ENCODE peak calls at places on chromosomes 6 and 20, in seven cellular contexts. J is tibial nerve, O is IMR-90, S is upper lobe of left lung, I is ovary, X is prostate gland, B is suprapubic skin. N is an unnamed sample.

GRCh38 chr6:139776051-139776450 is 401.6 kb upstream of the CITED2 start:
- DNase-seq in J (no peak), O (no peak), S (no peak), I (no peak), X (no peak), B (no peak), N (no peak)

GRCh38 chr20:34986311-34987287 is 30.9 kb downstream of the MYH7B start:
- DNase-seq in J (no peak), O (no peak), S (no peak), I (no peak), X (no peak), B (no peak), N (no peak)

GRCh38 chr20:35467339-35468224 is 12.2 kb downstream of the CEP250 start:
- DNase-seq in J (no peak), O (peak), S (no peak), I (peak), X (no peak), B (no peak), N (no peak)

GRCh38 chr6:3299221-3299620 is 40.5 kb downstream of the PSMG4 start:
- DNase-seq in J (no peak), O (no peak), S (no peak), I (no peak), X (no peak), B (peak), N (no peak)

GRCh38 chr6:79782775-79783174 is 151.6 kb downstream of the SH3BGRL2 start:
- DNase-seq in J (no peak), O (no peak), S (no peak), I (no peak), X (no peak), B (no peak), N (no peak)

GRCh38 chr20:20277772-20278382 is 90.0 kb upstream of the INSM1 start:
- DNase-seq in J (no peak), O (no peak), S (no peak), I (no peak), X (no peak), B (no peak), N (no peak)

GRCh38 chr6:170271771-170272314 is 19.0 kb downstream of the DLL1 start:
- DNase-seq in J (no peak), O (no peak), S (peak), I (no peak), X (no peak), B (no peak), N (peak)

GRCh38 chr6:141848029-141848890 is 284.5 kb upstream of the GJE1 start:
- DNase-seq in J (no peak), O (peak), S (no peak), I (no peak), X (no peak), B (no peak), N (no peak)

GRCh38 chr6:37052027-37052628 is 46.7 kb downstream of the FGD2 start:
- DNase-seq in J (no peak), O (no peak), S (no peak), I (no peak), X (no peak), B (no peak), N (no peak)

GRCh38 chr6:16162003-16162402 is 33.1 kb downstream of the MYLIP start:
- DNase-seq in J (no peak), O (no peak), S (no peak), I (no peak), X (no peak), B (no peak), N (no peak)

GRCh38 chr20:32960849-32961731 is 43.1 kb downstream of the SUN5 start:
- DNase-seq in J (no peak), O (no peak), S (peak), I (no peak), X (no peak), B (no peak), N (peak)

GRCh38 chr6:147126618-147127022 is 77.6 kb upstream of the STXBP5 start:
- DNase-seq in J (no peak), O (no peak), S (no peak), I (no peak), X (no peak), B (no peak), N (no peak)

GRCh38 chr6:88616380-88616779 is 347.0 kb downstream of the RNGTT start:
- DNase-seq in J (no peak), O (no peak), S (no peak), I (no peak), X (no peak), B (no peak), N (no peak)

GRCh38 chr6:37893262-37893661 is 73.7 kb downstream of the ZFAND3 start:
- DNase-seq in J (no peak), O (no peak), S (no peak), I (no peak), X (no peak), B (no peak), N (no peak)

GRCh38 chr6:111417946-111418345 is 65.1 kb downstream of the REV3L start:
- DNase-seq in J (no peak), O (peak), S (no peak), I (no peak), X (no peak), B (no peak), N (no peak)

GRCh38 chr6:35300848-35301247 is 3.2 kb downstream of the DEF6 start:
- DNase-seq in J (no peak), O (no peak), S (no peak), I (no peak), X (no peak), B (no peak), N (no peak)

GRCh38 chr6:35304299-35304698 is 6.7 kb downstream of the DEF6 start:
- DNase-seq in J (no peak), O (no peak), S (no peak), I (no peak), X (no peak), B (no peak), N (peak)

GRCh38 chr6:35299674-35300073 is 2.1 kb downstream of the DEF6 start:
- DNase-seq in J (no peak), O (no peak), S (no peak), I (no peak), X (no peak), B (no peak), N (no peak)

GRCh38 chr6:35305117-35305516 is 7.5 kb downstream of the DEF6 start:
- DNase-seq in J (no peak), O (no peak), S (no peak), I (no peak), X (no peak), B (no peak), N (no peak)

GRCh38 chr6:35302604-35303218 is 5.1 kb downstream of the DEF6 start:
- DNase-seq in J (no peak), O (peak), S (no peak), I (no peak), X (no peak), B (no peak), N (peak)
- H3K4me3 ChIP-seq in J (no peak), O (no peak), S (peak), I (no peak), X (no peak), B (peak), N (peak)

GRCh38 chr20:38833857-38834164 is 28.3 kb downstream of the PPP1R16B start:
- DNase-seq in J (no peak), O (no peak), S (no peak), I (no peak), X (no peak), B (no peak), N (peak)
- TF ChIP-seq POLR2A in J (no peak), O (no peak), S (no peak), I (no peak), X (no peak), B (no peak), N (no peak)

DNA sequence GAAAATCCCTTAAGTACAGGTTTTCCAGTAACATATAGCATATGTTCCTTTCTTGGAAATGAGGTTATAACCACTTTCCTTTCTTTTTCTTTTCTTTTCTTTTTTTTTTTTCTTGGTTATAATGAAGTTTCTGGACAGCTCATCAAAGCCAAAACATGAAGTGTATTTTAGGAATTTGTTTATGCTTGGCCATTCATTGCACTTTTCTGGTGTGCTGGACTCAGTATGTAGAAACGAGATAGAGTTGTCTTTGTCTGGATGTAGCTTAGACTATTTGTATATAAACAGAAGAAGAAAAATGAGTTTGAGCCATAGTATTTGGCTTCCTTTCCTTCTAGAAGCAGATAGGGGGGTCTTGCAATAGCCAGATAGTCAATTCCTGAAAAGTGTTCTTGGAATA is 119.6 kb downstream of the SASH1 start:
- DNase-seq in J (no peak), O (peak), S (no peak), I (no peak), X (no peak), B (no peak), N (no peak)
- H3K27ac ChIP-seq in J (peak), O (peak), S (peak), I (no peak), X (no peak), B (no peak), N (no peak)

GRCh38 chr20:46551508-46552280 is 1.2 kb upstream of the OCSTAMP start:
- DNase-seq in J (no peak), O (no peak), S (no peak), I (no peak), X (no peak), B (no peak), N (no peak)

GRCh38 chr20:46552460-46553420 is 2.3 kb upstream of the OCSTAMP start:
- DNase-seq in J (no peak), O (no peak), S (no peak), I (no peak), X (no peak), B (no peak), N (peak)

GRCh38 chr20:46557231-46557956 is 6.9 kb upstream of the OCSTAMP start:
- DNase-seq in J (no peak), O (peak), S (no peak), I (no peak), X (peak), B (no peak), N (no peak)

GRCh38 chr20:46555370-46555956 is 5.0 kb upstream of the OCSTAMP start:
- DNase-seq in J (no peak), O (no peak), S (no peak), I (no peak), X (no peak), B (no peak), N (no peak)

GRCh38 chr20:46554850-46555249 is 4.4 kb upstream of the OCSTAMP start:
- DNase-seq in J (no peak), O (no peak), S (no peak), I (no peak), X (no peak), B (no peak), N (no peak)
- H3K4me3 ChIP-seq in J (no peak), O (no peak), S (no peak), I (no peak), X (no peak), B (no peak), N (no peak)

GRCh38 chr20:63848003-63848911 is 13.0 kb upstream of the ABHD16B start:
- DNase-seq in J (no peak), O (no peak), S (peak), I (peak), X (no peak), B (no peak), N (no peak)

GRCh38 chr20:63847374-63848002 is 13.8 kb upstream of the ABHD16B start:
- DNase-seq in J (no peak), O (no peak), S (peak), I (peak), X (no peak), B (no peak), N (no peak)

GRCh38 chr20:63854766-63855362 is 6.4 kb upstream of the ABHD16B start:
- DNase-seq in J (no peak), O (no peak), S (peak), I (peak), X (no peak), B (no peak), N (no peak)

GRCh38 chr20:63854069-63854765 is 7.1 kb upstream of the ABHD16B start:
- DNase-seq in J (no peak), O (no peak), S (peak), I (peak), X (no peak), B (no peak), N (peak)

GRCh38 chr20:63850689-63851547 is 10.4 kb upstream of the ABHD16B start:
- DNase-seq in J (no peak), O (no peak), S (peak), I (no peak), X (no peak), B (no peak), N (no peak)
- TF ChIP-seq POLR2A in J (no peak), O (no peak), S (no peak), I (no peak), X (no peak), B (no peak), N (no peak)

GRCh38 chr6:25709761-25710160 is 44.8 kb upstream of the SLC17A4 start:
- DNase-seq in J (no peak), O (no peak), S (no peak), I (no peak), X (no peak), B (no peak), N (no peak)
- H3K27ac ChIP-seq in J (no peak), O (no peak), S (no peak), I (no peak), X (no peak), B (no peak), N (no peak)

GRCh38 chr20:51446656-51447055 is 95.9 kb downstream of the NFATC2 start:
- DNase-seq in J (no peak), O (peak), S (no peak), I (no peak), X (no peak), B (no peak), N (no peak)
- H3K4me3 ChIP-seq in J (no peak), O (no peak), S (no peak), I (no peak), X (no peak), B (no peak), N (no peak)

DNA sequence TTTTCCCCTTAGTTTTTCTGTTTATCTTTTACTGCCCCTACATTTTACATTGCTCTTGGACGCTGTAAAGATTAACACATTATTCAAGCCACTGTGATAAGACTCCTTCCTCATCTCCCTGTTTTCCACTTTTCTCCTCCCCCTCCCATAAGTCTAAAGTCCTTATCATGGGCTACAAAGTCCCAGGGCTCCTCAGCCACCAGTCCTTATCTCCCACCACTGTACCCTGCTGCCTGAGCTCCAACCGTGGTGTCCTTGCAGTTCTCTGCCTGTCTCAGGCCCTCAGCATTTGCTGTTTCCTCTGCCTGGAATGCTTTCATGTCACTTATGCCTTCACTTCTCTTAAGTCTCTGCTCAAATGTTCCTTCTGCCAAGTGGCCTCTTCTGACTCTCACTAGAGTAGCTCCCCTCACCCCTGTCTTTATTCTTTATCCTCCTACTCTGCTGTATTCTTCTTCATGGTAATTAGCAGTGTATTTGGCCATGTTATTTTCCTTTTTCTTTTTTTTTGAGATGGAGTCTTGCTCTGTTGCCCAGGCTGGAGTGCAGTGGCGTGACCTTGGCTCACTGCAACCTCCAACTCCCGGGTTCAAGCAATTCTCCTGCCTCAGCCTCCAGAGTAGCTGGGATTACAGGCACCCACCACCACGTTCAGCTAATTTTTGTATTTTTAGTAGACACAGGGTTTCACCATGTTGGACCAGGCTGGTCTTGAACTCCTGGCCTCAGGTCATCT is 10.8 kb upstream of the LATS1 start:
- DNase-seq in J (no peak), O (no peak), S (no peak), I (no peak), X (no peak), B (no peak), N (no peak)
- TF ChIP-seq POLR2A in J (no peak), O (no peak), S (no peak), I (no peak), X (no peak), B (no peak), N (no peak)

GRCh38 chr20:10719740-10720380 is 46.1 kb upstream of the JAG1 start:
- DNase-seq in J (no peak), O (no peak), S (no peak), I (no peak), X (no peak), B (no peak), N (no peak)
- H3K27ac ChIP-seq in J (no peak), O (no peak), S (no peak), I (no peak), X (no peak), B (no peak), N (no peak)

DNA sequence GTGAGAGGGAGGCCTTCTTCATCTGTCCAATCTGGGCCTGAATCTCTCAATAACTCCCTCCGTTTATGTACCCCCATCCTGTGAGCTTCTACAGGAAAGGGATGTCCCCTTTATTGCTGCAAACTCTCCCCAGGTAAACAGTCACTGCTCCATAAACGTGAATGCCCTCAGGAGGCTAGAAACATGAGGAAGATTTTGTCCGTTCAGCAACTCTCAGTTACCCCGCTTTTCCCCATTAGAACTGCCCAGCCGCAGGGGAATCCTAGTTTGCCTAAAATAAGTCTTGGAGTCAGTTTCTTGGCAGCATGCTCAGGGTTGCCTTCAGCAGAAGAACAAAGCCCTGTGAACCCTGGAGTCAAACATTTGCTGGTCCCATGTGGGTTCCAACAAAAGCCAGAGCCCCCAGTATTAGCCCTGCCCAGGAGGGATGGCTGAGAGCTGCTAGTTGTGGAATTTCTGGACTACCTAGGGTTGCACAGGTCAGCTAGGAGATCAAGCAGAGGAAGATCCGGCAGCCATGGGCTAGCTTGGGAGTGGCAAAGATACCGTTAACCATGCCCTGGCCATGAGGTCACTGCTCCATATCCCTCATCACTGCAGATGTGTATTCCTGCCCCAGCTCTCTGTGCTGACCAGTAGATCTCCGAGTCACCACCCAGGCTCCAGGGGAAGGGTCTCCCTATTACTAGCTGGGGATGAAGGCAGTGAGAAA is 640 bp downstream of the LRRN4 start:
- DNase-seq in J (no peak), O (no peak), S (no peak), I (no peak), X (no peak), B (no peak), N (no peak)
- H3K4me3 ChIP-seq in J (no peak), O (no peak), S (peak), I (no peak), X (no peak), B (no peak), N (no peak)

N was measured in Peyer's patch.